ENCODE peak calls at places on chromosomes 3 and 15, in seven cellular contexts. L is heart left ventricle, C is kidney, K is OCI-LY7, U is fibroblast of pulmonary artery, O is esophagus squamous epithelium, W is uterus. R is an unnamed sample.
A peak's percentile ranks its signal among the peaks of the same experiment; 100 is the strongest.

GRCh38 chr3:168864107-168865021 is 768.6 kb upstream of the GOLIM4 start:
- DNase-seq in K (no peak), C (no peak), O (no peak), L (no peak), U (no peak), W (no peak), R (no peak)

GRCh38 chr15:44296625-44297524 is 8.4 kb downstream of the GOLM2 start:
- DNase-seq in C (peak; percentile 32), O (no peak), L (no peak), U (peak; percentile 53), K (no peak), W (no peak), R (no peak)

GRCh38 chr3:138079901-138080300 is 35.5 kb downstream of the DZIP1L start:
- DNase-seq in K (no peak), U (no peak), O (no peak), L (no peak), W (no peak), C (no peak), R (no peak)

GRCh38 chr3:45962033-45962432 is 18.8 kb downstream of the CXCR6 start:
- DNase-seq in O (no peak), C (no peak), U (no peak), W (no peak), L (no peak), K (no peak), R (no peak)

GRCh38 chr3:163605915-163606314 is 1472.4 kb downstream of the SI start:
- DNase-seq in K (no peak), L (no peak), W (no peak), U (no peak), O (no peak), C (no peak), R (no peak)

GRCh38 chr3:121924734-121925133 is 30.5 kb downstream of the SLC15A2 start:
- DNase-seq in C (no peak), K (no peak), U (no peak), O (no peak), L (no peak), W (no peak), R (no peak)

GRCh38 chr3:162141232-162141631 is 644.6 kb downstream of the OTOL1 start:
- DNase-seq in C (no peak), U (peak; percentile 73), O (no peak), W (no peak), L (no peak), K (no peak), R (no peak)

GRCh38 chr3:139745831-139746230 is 68.1 kb upstream of the NMNAT3 start:
- DNase-seq in O (no peak), W (no peak), K (no peak), L (peak; percentile 30), C (no peak), U (peak; percentile 20), R (no peak)

GRCh38 chr3:71725279-71725991 is at the start of gene EIF4E3:
- DNase-seq in U (peak; percentile 14), W (peak; percentile 31), O (no peak), C (peak; percentile 85), K (no peak), L (peak; percentile 53), R (peak; percentile 26)

GRCh38 chr3:101229681-101230080 is 90.7 kb downstream of the IMPG2 start:
- DNase-seq in O (no peak), U (peak; percentile 18), C (no peak), L (no peak), W (no peak), K (no peak), R (no peak)

GRCh38 chr3:183131735-183132134 is 30.8 kb downstream of the LAMP3 start:
- DNase-seq in C (no peak), L (no peak), U (peak; percentile 95), O (no peak), K (no peak), W (no peak), R (no peak)

GRCh38 chr3:8482263-8482662 is 19.4 kb upstream of the LMCD1 start:
- DNase-seq in K (no peak), L (no peak), U (no peak), W (no peak), O (no peak), C (no peak), R (no peak)

GRCh38 chr3:143975549-143976152 is 4.0 kb downstream of the DIPK2A start:
- DNase-seq in C (no peak), W (no peak), L (no peak), O (no peak), K (peak; percentile 58), U (peak; percentile 88), R (no peak)

GRCh38 chr3:14222900-14223594 is 44.4 kb downstream of the LSM3 start:
- DNase-seq in U (no peak), W (no peak), C (no peak), K (peak; percentile 40), O (no peak), L (no peak), R (no peak)

GRCh38 chr3:11603628-11604027 is 40.1 kb downstream of the VGLL4 start:
- DNase-seq in C (no peak), U (peak; percentile 96), W (peak; percentile 70), K (peak; percentile 62), O (no peak), L (peak; percentile 63), R (no peak)

GRCh38 chr3:35773398-35773797 is 134.1 kb downstream of the ARPP21 start:
- DNase-seq in U (no peak), C (no peak), W (no peak), K (no peak), L (no peak), O (no peak), R (no peak)

GRCh38 chr3:195732951-195733350 is 12.2 kb downstream of the MUC20 start:
- DNase-seq in L (no peak), O (no peak), K (no peak), U (no peak), C (peak; percentile 75), W (no peak), R (no peak)

GRCh38 chr3:28125342-28125741 is 116.1 kb upstream of the CMC1 start:
- DNase-seq in C (no peak), K (no peak), L (no peak), W (no peak), O (no peak), U (no peak), R (no peak)

GRCh38 chr3:28130836-28131235 is 110.6 kb upstream of the CMC1 start:
- DNase-seq in K (no peak), O (no peak), L (no peak), W (no peak), C (no peak), U (no peak), R (no peak)

GRCh38 chr3:28122227-28122626 is 119.2 kb upstream of the CMC1 start:
- DNase-seq in C (no peak), U (peak; percentile 84), K (no peak), L (no peak), W (no peak), O (no peak), R (no peak)

DNA sequence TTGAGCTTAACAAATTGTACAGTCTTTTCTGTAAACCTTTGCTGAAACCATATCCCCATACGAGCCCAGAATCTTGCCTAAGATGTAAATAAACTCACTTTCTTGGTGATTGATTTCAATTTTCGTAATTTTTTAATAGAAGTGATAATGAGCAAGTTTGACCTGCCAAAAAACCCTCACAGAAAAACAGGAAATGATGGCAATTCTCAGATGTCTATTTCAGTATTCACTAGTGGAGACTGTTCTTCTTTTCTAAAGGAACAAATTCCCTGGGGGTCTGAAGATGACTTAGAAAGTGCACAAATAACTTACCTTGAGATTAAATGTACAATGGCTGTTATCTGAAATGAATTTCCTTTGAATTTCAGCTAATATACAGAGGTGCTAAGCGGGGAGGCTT is 116.5 kb upstream of the CMC1 start:
- DNase-seq in L (no peak), K (peak; percentile 7), C (no peak), W (no peak), U (no peak), O (no peak), R (no peak)
- H3K4me3 ChIP-seq in L (no peak overlapping the region), K (no peak overlapping the region), C (no peak overlapping the region), W (no peak overlapping the region), U (no peak overlapping the region), O (no peak overlapping the region), R (no peak overlapping the region)

DNA sequence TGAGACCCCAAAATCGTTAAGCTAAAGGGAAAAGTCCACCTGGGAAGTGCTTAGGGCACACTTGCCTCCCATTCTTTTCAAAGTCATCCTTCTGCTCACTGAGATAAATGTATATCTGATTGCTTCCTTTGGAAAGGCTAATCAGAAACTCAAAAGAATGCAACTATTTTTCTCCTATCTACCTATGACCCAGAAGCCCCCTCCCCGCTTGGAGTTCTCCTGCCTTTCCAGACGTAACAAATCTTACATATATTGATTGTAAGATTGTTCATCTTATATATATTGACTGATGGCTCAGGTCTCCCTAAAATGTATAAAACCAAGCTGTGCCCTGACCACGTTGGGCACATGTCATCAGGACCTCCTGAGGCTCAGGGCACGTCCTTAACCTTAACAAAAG is 56.8 kb upstream of the ACAN start:
- DNase-seq in L (no peak), W (no peak), O (no peak), C (no peak), K (no peak), U (no peak), R (no peak)
- H3K4me3 ChIP-seq in L (no peak overlapping the region), W (no peak overlapping the region), O (no peak overlapping the region), C (no peak overlapping the region), K (no peak overlapping the region), U (no peak overlapping the region), R (no peak overlapping the region)

DNA sequence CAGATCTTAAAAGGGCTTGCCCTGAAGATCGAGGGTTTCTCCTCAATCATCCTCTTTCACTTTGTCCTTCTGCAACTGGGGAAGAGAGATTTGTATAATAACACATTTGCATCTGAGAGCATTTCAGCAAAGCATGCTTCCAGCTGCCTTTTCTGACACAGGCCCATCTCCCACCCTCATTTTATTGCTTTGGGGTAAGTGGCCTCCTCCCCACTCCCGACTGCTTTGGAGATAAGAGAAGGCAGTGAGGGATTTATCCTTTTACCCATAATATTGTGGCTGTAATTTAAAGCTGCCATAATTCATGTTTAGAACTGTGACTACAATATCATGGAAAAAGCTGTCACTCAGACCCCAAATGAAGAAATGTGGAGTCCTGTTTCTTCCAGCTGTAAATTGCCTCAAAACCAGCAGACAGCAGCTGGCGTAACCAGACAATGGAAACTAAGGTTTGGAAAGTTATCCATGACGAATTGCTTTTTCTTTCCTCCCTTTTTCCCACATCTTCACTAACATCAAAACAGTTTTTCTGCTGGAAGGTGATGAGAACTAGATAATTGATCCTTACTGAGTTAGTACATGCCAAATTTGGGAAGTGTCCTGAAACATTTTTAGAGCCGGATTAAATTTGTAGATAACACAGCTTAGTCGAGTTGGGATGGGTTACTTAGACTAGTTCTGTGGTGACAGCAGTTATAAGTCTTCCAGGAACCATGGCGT is 104.2 kb upstream of the PFN2 start:
- DNase-seq in O (no peak), L (no peak), U (no peak), W (peak; percentile 30), C (no peak), K (no peak), R (no peak)
- H3K4me3 ChIP-seq in O (no peak overlapping the region), L (no peak overlapping the region), U (peak overlapping the region; percentile 17), W (no peak overlapping the region), C (no peak overlapping the region), K (no peak overlapping the region), R (no peak overlapping the region)

DNA sequence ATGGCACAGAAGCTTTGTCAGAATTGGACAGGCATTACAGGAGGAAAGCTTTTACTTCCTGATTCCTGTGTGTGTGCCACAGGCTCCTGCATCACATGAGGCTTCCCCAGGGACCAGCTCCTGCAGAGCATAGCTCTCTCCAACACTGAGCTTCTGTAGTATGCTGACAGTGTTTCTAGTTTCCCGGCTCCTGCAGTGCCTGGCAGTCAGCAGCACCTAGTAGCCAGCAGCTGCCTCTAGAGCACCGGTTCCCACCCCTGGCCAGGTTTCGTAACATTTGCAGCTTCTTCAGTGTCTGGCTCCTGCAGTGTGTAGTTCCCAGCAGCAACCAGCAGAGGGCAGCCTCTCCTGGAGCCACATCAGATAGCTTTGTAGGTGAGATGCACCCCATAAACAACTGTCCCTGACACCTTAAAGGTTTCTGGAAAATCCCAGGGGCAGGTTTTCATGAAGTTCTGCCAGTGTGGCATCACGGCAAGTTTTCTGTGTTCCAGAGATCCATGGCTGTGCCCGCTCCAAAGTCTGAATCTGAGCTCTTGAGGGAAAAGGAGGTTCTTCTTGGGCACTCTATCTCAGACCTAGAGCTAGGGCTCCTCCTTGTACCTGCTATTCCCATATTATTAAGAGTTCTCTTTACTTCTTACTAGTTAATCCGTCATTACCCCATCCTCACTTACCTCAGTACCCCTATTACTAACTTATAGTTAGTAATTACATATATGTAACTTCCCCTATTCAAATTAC is 5.7 kb upstream of the TRA2B start:
- DNase-seq in O (peak; percentile 26), W (peak; percentile 85), K (peak; percentile 88), C (peak; percentile 87), L (peak; percentile 85), U (peak; percentile 84), R (peak; percentile 81)
- H3K4me3 ChIP-seq in O (peak overlapping the region; percentile 18), W (no peak overlapping the region), K (peak overlapping the region; percentile 33), C (peak overlapping the region; percentile 28), L (no peak overlapping the region), U (peak overlapping the region; percentile 10), R (peak overlapping the region; percentile 42)